ENCODE peak calls at places on chromosome 17, in eight cellular contexts. H, N, K, D, V, B, O and A are unnamed samples.

GRCh38 chr17:68753985-68754769 is 153.0 kb upstream of the FAM20A start:
- DNase-seq in H (no peak), N (no peak), K (no peak), D (no peak), V (no peak), B (no peak), O (no peak), A (no peak)

GRCh38 chr17:63406689-63407330 is 39.3 kb downstream of the CYB561 start:
- DNase-seq in H (peak; percentile 15), N (no peak), K (peak; percentile 49), D (peak; percentile 85), V (peak; percentile 92), B (peak; percentile 73), O (no peak), A (peak; percentile 83)

GRCh38 chr17:17348872-17349723 is 45.9 kb downstream of the NT5M start:
- DNase-seq in H (no peak), N (peak; percentile 33), K (no peak), D (peak; percentile 50), V (no peak), B (no peak), O (peak; percentile 46), A (peak; percentile 71)

GRCh38 chr17:7932483-7932891 is 481 bp downstream of the CNTROB start:
- DNase-seq in H (no peak), N (no peak), K (peak; percentile 54), D (peak; percentile 78), V (peak; percentile 51), B (peak; percentile 40), O (no peak), A (no peak)

GRCh38 chr17:31537558-31537957 is 146.1 kb downstream of the RAB11FIP4 start:
- DNase-seq in H (no peak), N (no peak), K (peak; percentile 47), D (no peak), V (no peak), B (peak; percentile 51), O (no peak), A (no peak)

GRCh38 chr17:82984751-82985435 is 94.5 kb upstream of the METRNL start:
- DNase-seq in H (no peak), N (no peak), K (no peak), D (no peak), V (no peak), B (no peak), O (peak; percentile 50), A (no peak)

GRCh38 chr17:3810019-3810418 is 9.0 kb upstream of the ITGAE start:
- DNase-seq in H (no peak), N (no peak), K (no peak), D (no peak), V (no peak), B (no peak), O (no peak), A (no peak)

GRCh38 chr17:78355045-78355641 is 4.7 kb downstream of the SOCS3 start:
- DNase-seq in H (no peak), N (no peak), K (no peak), D (no peak), V (no peak), B (no peak), O (no peak), A (no peak)

GRCh38 chr17:5283531-5284315 is 1.6 kb downstream of the RABEP1 start:
- DNase-seq in H (no peak), N (no peak), K (no peak), D (no peak), V (no peak), B (no peak), O (no peak), A (no peak)

GRCh38 chr17:15999974-16000827 is 577 bp downstream of the TTC19 start:
- DNase-seq in H (no peak), N (no peak), K (no peak), D (peak; percentile 75), V (peak; percentile 48), B (peak; percentile 56), O (peak; percentile 72), A (peak; percentile 24)

GRCh38 chr17:82752371-82753200 is 721 bp downstream of the TBCD start:
- DNase-seq in H (no peak), N (peak; percentile 71), K (peak; percentile 67), D (peak; percentile 73), V (no peak), B (peak; percentile 49), O (peak; percentile 76), A (no peak)

GRCh38 chr17:17781591-17782424 is 55.0 kb downstream of the SREBF1 start:
- DNase-seq in H (no peak), N (peak; percentile 85), K (peak; percentile 89), D (peak; percentile 95), V (peak; percentile 51), B (peak; percentile 88), O (no peak), A (no peak)

GRCh38 chr17:7774037-7774659 is 56.6 kb downstream of the DNAH2 start:
- DNase-seq in H (no peak), N (no peak), K (no peak), D (no peak), V (peak; percentile 35), B (peak; percentile 88), O (no peak), A (no peak)

GRCh38 chr17:58119491-58119890 is 28.7 kb upstream of the OR4D1 start:
- DNase-seq in H (no peak), N (no peak), K (no peak), D (no peak), V (no peak), B (no peak), O (no peak), A (no peak)

GRCh38 chr17:79610151-79610645 is 653 bp downstream of the RBFOX3 start:
- DNase-seq in H (no peak), N (no peak), K (no peak), D (no peak), V (no peak), B (no peak), O (no peak), A (no peak)

GRCh38 chr17:47295037-47295873 is 28.5 kb upstream of the EFCAB13 start:
- DNase-seq in H (no peak), N (no peak), K (no peak), D (no peak), V (no peak), B (peak; percentile 22), O (no peak), A (peak; percentile 82)

GRCh38 chr17:55273579-55274370 is 9.0 kb downstream of the HLF start:
- DNase-seq in H (no peak), N (peak; percentile 81), K (peak; percentile 48), D (peak; percentile 93), V (peak; percentile 13), B (peak; percentile 90), O (no peak), A (no peak)

GRCh38 chr17:76574166-76574565 is 11.5 kb downstream of the ST6GALNAC2 start:
- DNase-seq in H (no peak), N (no peak), K (no peak), D (no peak), V (no peak), B (no peak), O (no peak), A (no peak)

DNA sequence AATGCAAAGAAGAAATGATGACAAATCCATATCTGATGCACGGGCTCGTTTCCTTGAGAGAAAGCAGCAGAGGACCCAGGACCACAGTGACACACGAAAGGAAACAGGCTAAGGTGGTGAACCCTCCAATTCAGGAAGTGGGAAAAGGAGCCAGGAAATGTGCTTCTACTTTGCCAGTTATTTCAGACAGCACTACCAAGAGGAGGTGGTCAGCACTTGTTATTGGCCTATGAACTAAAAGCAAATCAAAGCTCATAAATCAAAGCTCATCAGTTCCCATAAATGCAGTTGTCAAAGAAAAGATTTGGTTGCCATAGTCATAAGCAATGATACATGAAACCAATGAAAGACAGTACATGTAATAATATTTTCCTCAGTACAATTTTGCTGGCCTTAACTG is 12.6 kb upstream of the CLTC start:
- DNase-seq in H (no peak), N (no peak), K (no peak), D (no peak), V (no peak), B (no peak), O (no peak), A (no peak)
- TF ChIP-seq CTCF in H (no peak), N (no peak), K (no peak), D (no peak), V (no peak), B (no peak), O (no peak), A (no peak)

DNA sequence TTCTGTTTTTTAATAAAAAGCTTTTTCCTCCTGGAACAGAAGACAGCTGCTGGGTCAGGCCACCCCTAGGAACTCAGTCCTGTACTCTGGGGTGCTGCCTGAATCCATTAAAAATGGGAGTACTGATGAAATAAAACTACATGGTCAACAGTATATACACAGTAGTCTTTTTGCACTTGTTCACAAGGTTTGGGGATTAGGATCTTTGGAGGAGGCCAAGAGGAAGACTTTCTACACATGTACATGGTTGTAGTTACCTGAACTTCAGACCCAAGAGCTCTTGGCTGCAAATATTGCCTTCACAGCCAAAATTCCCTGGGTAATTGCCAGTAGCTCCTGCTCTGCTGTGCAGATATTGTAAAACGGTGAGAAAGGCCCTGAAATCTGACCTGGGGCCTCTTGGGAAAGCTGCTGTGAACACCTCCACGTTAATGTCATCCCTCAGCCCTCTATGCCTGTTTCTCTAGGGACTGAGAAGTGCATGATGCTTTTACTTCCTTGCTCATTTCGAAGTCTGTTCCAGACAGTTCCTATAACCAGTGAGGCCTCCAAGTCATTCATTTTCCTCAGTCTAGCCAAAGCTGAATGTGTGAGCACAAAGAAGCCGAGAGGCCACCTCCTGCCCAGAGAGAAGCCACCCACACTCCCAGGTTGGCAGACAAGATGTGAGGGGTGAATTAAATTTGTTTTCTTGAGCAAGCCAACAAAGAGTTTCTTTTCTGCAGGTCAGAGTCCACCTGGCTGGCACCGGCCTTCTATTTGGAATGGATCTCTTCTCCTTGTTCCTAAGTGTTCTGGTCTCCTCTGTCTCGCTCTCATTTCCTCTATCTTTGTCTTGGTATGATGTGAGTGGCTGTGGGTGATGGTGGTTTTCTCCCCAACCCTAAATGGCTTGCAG is 15.9 kb downstream of the ANKRD40 start:
- DNase-seq in H (no peak), N (no peak), K (no peak), D (no peak), V (peak; percentile 77), B (no peak), O (peak; percentile 14), A (no peak)
- H3K4me3 ChIP-seq in H (no peak overlapping the region), N (no peak overlapping the region), K (no peak overlapping the region), D (no peak overlapping the region), V (peak overlapping the region; percentile 1), B (no peak overlapping the region), O (no peak overlapping the region), A (no peak overlapping the region)

GRCh38 chr17:80927791-80928216 is 63.8 kb upstream of the CHMP6 start:
- DNase-seq in H (no peak), N (no peak), K (no peak), D (peak; percentile 56), V (no peak), B (no peak), O (no peak), A (no peak)
- TF ChIP-seq POLR2A in H (no peak), N (no peak), K (no peak), D (no peak), V (no peak), B (no peak), O (no peak), A (no peak)

DNA sequence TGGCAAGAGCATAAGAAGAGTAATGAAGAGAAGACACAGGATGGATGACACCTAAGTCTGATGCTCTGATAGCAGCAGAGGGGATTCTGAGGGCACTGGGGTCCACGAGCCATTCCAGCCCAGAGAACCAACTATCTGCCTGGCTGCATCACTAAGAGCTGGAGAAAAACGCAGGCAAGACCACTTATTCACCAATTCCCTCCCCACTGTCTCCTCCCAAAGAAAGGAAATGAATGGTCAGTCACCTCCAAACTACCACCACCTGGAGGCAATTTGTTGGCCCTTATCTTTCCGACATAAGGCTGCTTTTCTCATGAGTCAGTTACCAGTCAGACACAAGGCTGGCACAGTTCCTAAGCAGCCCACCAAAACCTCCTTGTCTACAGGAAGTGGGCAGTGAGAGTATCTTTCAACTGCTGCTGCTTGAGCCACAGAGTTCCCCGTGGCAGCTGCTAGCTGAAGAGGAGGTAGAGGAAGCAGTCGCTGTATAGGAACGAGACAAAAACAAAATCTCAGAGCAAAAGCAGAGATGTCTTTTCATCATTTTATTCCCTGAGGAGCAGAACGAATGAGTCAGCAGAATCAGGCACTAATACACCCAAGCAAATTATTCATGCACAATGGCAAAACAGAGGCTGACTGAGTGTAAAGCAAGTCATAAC is 111.1 kb downstream of the SMG6 start:
- DNase-seq in H (no peak), N (no peak), K (no peak), D (no peak), V (peak; percentile 76), B (no peak), O (no peak), A (no peak)
- TF ChIP-seq CTCF in H (no peak), N (no peak), K (no peak), D (no peak), V (no peak), B (no peak), O (no peak), A (no peak)